ENCODE peak calls at places on chromosomes 2 and 18, in five cellular contexts. O, L, A, P and S are unnamed samples.
A peak's percentile ranks its signal among the peaks of the same experiment; 100 is the strongest.

GRCh38 chr18:51622676-51623075 is 425.2 kb upstream of the MEX3C start:
- DNase-seq in A (no peak), L (no peak), O (no peak), P (no peak), S (no peak)

GRCh38 chr2:97751752-97752151 is 38.4 kb downstream of the ZAP70 start:
- DNase-seq in A (no peak), L (no peak), P (no peak), O (no peak), S (no peak)

GRCh38 chr2:38430196-38430595 is 53.1 kb upstream of the ATL2 start:
- DNase-seq in O (no peak), L (no peak), A (no peak), P (no peak), S (no peak)

GRCh38 chr2:160075171-160075570 is 12.8 kb upstream of the PLA2R1 start:
- DNase-seq in L (no peak), O (no peak), P (no peak), A (no peak), S (no peak)

GRCh38 chr18:60448487-60449267 is 76.1 kb upstream of the MC4R start:
- DNase-seq in L (no peak), O (no peak), P (no peak), A (no peak), S (no peak)

GRCh38 chr2:199261221-199261620 is 196.5 kb downstream of the SATB2 start:
- DNase-seq in A (peak; percentile 6), P (no peak), O (no peak), L (no peak), S (no peak)

GRCh38 chr18:50286391-50287027 is 983 bp downstream of the CXXC1 start:
- DNase-seq in A (peak; percentile 26), P (peak; percentile 64), O (peak; percentile 77), L (peak; percentile 58), S (peak; percentile 43)

GRCh38 chr2:232537499-232537898 is 2.0 kb upstream of the CHRNG start:
- DNase-seq in A (no peak), O (no peak), P (peak; percentile 44), L (no peak), S (no peak)

GRCh38 chr2:239745790-239746308 is 279.3 kb downstream of the NDUFA10 start:
- DNase-seq in P (no peak), L (no peak), A (no peak), O (no peak), S (no peak)

GRCh38 chr2:25286723-25287483 is 54.8 kb downstream of the DNMT3A start:
- DNase-seq in A (no peak), O (no peak), P (no peak), L (no peak), S (no peak)

GRCh38 chr2:240611601-240612210 is 13.6 kb upstream of the GPR35 start:
- DNase-seq in P (no peak), L (no peak), A (no peak), O (no peak), S (no peak)

GRCh38 chr2:227031379-227031778 is 132.6 kb downstream of the COL4A4 start:
- DNase-seq in P (no peak), O (no peak), L (no peak), A (no peak), S (no peak)

GRCh38 chr2:224281374-224281773 is 120.5 kb downstream of the FAM124B start:
- DNase-seq in L (no peak), A (no peak), P (no peak), O (no peak), S (no peak)

GRCh38 chr2:88127638-88127887 is 299 bp downstream of the FABP1 start:
- DNase-seq in A (no peak), O (no peak), P (no peak), L (no peak), S (no peak)

GRCh38 chr18:78984941-78985784 is 5.5 kb downstream of the SALL3 start:
- DNase-seq in O (peak; percentile 4), L (no peak), A (no peak), P (no peak), S (peak; percentile 53)

GRCh38 chr2:15059870-15060617 is 427.5 kb downstream of the LRATD1 start:
- DNase-seq in A (no peak), O (no peak), L (no peak), P (no peak), S (no peak)

GRCh38 chr2:218003994-218004419 is 1.2 kb upstream of the TNS1 start:
- DNase-seq in L (peak; percentile 28), O (no peak), A (no peak), P (peak; percentile 95), S (no peak)

GRCh38 chr2:110166246-110166645 is 38.6 kb downstream of the NPHP1 start:
- DNase-seq in P (no peak), A (no peak), O (no peak), L (no peak), S (no peak)

GRCh38 chr2:218394298-218395089 is 5.2 kb upstream of the CTDSP1 start:
- DNase-seq in A (no peak), O (peak; percentile 38), L (no peak), P (peak; percentile 76), S (no peak)

GRCh38 chr2:36701391-36701795 is 4.9 kb downstream of the VIT start:
- DNase-seq in A (no peak), P (no peak), L (no peak), O (no peak), S (no peak)

GRCh38 chr2:203498161-203498560 is 36.9 kb downstream of the RAPH1 start:
- DNase-seq in O (no peak), A (peak; percentile 76), P (no peak), L (no peak), S (no peak)

GRCh38 chr18:41732371-41732770 is 222.7 kb upstream of the PIK3C3 start:
- DNase-seq in P (no peak), O (no peak), L (no peak), A (no peak), S (no peak)

GRCh38 chr2:33241581-33241980 is 234.9 kb upstream of the RASGRP3 start:
- DNase-seq in A (no peak), O (no peak), P (no peak), L (no peak), S (no peak)

GRCh38 chr2:232886632-232887031 is 16.6 kb downstream of the SNORC start:
- DNase-seq in O (no peak), L (no peak), P (no peak), A (no peak), S (no peak)

GRCh38 chr2:14626873-14627272 is 5.6 kb upstream of the LRATD1 start:
- DNase-seq in L (no peak), P (no peak), A (no peak), O (no peak), S (no peak)

GRCh38 chr2:234983011-234983726 is 31.4 kb downstream of the SH3BP4 start:
- DNase-seq in O (no peak), L (no peak), A (no peak), P (no peak), S (peak; percentile 18)

GRCh38 chr2:234979204-234980167 is 27.7 kb downstream of the SH3BP4 start:
- DNase-seq in L (no peak), A (no peak), O (no peak), P (no peak), S (no peak)

GRCh38 chr2:234980476-234981187 is 28.8 kb downstream of the SH3BP4 start:
- DNase-seq in A (no peak), O (no peak), P (no peak), L (no peak), S (no peak)

GRCh38 chr2:234982096-234982834 is 30.4 kb downstream of the SH3BP4 start:
- DNase-seq in P (no peak), L (no peak), A (no peak), O (no peak), S (no peak)

GRCh38 chr2:234981197-234982095 is 29.6 kb downstream of the SH3BP4 start:
- DNase-seq in O (no peak), A (peak; percentile 73), P (peak; percentile 85), L (no peak), S (no peak)
- H3K4me1 ChIP-seq in O (no peaks in the 10 kb centered on the region), A (peaks cover 54% of the 10 kb centered on the region), P (peaks cover 54% of the 10 kb centered on the region), L (peaks cover 4% of the 10 kb centered on the region), S (no peaks in the 10 kb centered on the region)

GRCh38 chr2:230443540-230443939 is 27.5 kb downstream of the SP100 start:
- DNase-seq in A (no peak), L (no peak), P (no peak), O (no peak), S (no peak)

GRCh38 chr2:230434677-230435324 is 18.8 kb downstream of the SP100 start:
- DNase-seq in P (no peak), O (no peak), A (no peak), L (no peak), S (no peak)

GRCh38 chr2:230441188-230441897 is 25.3 kb downstream of the SP100 start:
- DNase-seq in L (peak; percentile 85), O (no peak), A (no peak), P (no peak), S (peak; percentile 15)

GRCh38 chr2:230435431-230435830 is 19.4 kb downstream of the SP100 start:
- DNase-seq in L (no peak), A (no peak), P (no peak), O (no peak), S (no peak)

DNA sequence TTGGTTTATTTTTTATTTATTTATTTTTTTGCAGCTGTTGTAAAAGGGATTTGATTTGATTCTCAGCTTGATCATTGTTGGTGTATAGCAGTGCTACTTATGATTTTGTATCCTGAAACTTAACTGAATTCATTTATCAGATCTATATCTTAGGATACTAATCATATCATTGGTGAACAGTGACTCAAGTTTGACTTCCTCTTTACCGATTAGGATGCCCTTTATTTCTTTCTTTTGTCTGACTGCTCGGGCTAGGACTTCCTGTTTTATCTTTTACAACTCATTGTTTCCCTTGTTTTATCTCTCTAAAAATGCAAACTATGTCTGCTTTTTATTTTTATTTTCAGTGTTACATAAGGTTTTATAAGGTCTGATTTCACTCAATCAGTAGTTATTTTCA is 23.6 kb downstream of the SP100 start:
- DNase-seq in P (no peak), L (no peak), A (no peak), O (no peak), S (peak; percentile 62)
- H3K4me3 ChIP-seq in P (no peak overlapping the region), L (no peak overlapping the region), A (no peak overlapping the region), O (no peak overlapping the region), S (peak overlapping the region; percentile 25)

GRCh38 chr2:28406276-28407096 is 13.8 kb downstream of the FOSL2 start:
- DNase-seq in O (no peak), A (no peak), P (peak; percentile 73), L (peak; percentile 35), S (no peak)
- H3K4me1 ChIP-seq in O (peaks cover 4% of the 10 kb centered on the region), A (peaks cover 32% of the 10 kb centered on the region), P (peaks cover 84% of the 10 kb centered on the region), L (no peaks in the 10 kb centered on the region), S (no peaks in the 10 kb centered on the region)

DNA sequence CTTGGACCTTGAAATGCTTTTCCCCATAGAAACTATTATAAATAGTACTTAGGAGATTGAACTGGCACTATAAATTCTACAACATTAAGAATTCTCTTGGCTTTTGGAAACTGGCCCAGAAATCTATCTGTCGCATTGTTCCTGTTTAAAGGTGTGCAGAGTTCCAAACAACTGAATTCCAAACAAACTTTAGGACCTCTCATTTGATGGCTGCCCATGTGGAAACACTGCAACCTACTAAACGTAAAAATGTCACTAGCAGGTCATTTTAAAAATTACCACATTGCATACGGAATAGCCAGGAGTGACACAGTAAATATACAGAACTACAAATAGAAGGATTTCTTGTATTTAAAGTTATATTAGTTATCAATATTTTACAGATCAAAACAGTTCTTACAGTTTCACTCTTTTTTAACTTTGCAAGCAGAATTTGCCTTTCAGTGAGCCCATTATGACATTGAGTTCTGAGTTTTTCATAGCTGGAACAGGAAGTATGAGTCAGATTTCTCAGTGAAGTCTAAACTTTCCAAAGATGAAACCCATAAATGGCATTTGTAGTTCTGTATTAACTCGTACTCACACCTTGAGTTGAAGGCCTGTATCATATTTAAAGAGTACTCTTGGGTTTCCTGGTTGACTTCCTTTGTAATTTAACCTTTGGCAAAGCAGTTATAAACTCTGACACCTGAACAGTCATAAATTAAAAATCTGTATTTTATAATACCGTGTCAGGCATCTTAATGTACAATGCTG is 142.3 kb upstream of the BOD1L2 start:
- DNase-seq in O (no peak), P (no peak), A (no peak), L (no peak), S (no peak)
- H3K4me3 ChIP-seq in O (no peak overlapping the region), P (no peak overlapping the region), A (no peak overlapping the region), L (no peak overlapping the region), S (no peak overlapping the region)

GRCh38 chr2:44651974-44652373 is 289.5 kb upstream of the SIX3 start:
- DNase-seq in L (no peak), A (no peak), P (no peak), O (no peak), S (no peak)
- H3K4me1 ChIP-seq in L (no peaks in the 10 kb centered on the region), A (no peaks in the 10 kb centered on the region), P (no peaks in the 10 kb centered on the region), O (no peaks in the 10 kb centered on the region), S (no peaks in the 10 kb centered on the region)